ENCODE peak calls at places on chromosomes 4 and X, in seven cellular contexts. X is adrenal gland, N is astrocyte of the spinal cord, S is AG10803, G is GM20000, B is tibial artery, U is endothelial cell of umbilical vein. H is an unnamed sample.

GRCh38 chr4:26197018-26197779 is 123.6 kb upstream of the RBPJ start:
- DNase-seq in X (no peak), N (peak; percentile 97), S (peak; percentile 93), G (peak; percentile 64), B (no peak), U (no peak), H (peak; percentile 97)

GRCh38 chr4:165326831-165327210 is 648 bp upstream of the MSMO1 start:
- DNase-seq in X (peak; percentile 53), N (no peak), S (peak; percentile 27), G (peak; percentile 59), B (no peak), U (no peak), H (no peak)

GRCh38 chrX:135345328-135345645 is 36.0 kb downstream of the ETDC start:
- DNase-seq in X (peak; percentile 64), N (peak; percentile 63), S (peak; percentile 70), G (no peak), B (peak; percentile 32), U (peak; percentile 81), H (peak; percentile 67)

GRCh38 chrX:129781134-129782014 is 1.6 kb downstream of the SASH3 start:
- DNase-seq in X (peak; percentile 44), N (no peak), S (no peak), G (peak; percentile 77), B (peak; percentile 34), U (no peak), H (no peak)

GRCh38 chr4:87865960-87866598 is 33.3 kb downstream of the MEPE start:
- DNase-seq in X (no peak), N (peak; percentile 56), S (peak; percentile 48), G (no peak), B (no peak), U (no peak), H (peak; percentile 76)

GRCh38 chr4:185902654-185903053 is 90.7 kb upstream of the SORBS2 start:
- DNase-seq in X (no peak), N (peak; percentile 49), S (no peak), G (no peak), B (no peak), U (no peak), H (peak; percentile 18)

GRCh38 chrX:14675500-14675899 is 146.2 kb downstream of the GLRA2 start:
- DNase-seq in X (no peak), N (no peak), S (no peak), G (no peak), B (no peak), U (no peak), H (no peak)

GRCh38 chrX:19709812-19710518 is 177.4 kb downstream of the SH3KBP1 start:
- DNase-seq in X (peak; percentile 31), N (peak; percentile 85), S (peak; percentile 95), G (no peak), B (no peak), U (peak; percentile 44), H (peak; percentile 72)

GRCh38 chrX:39640866-39641265 is 456.9 kb downstream of the BCOR start:
- DNase-seq in X (no peak), N (no peak), S (no peak), G (no peak), B (no peak), U (no peak), H (no peak)

GRCh38 chr4:173211838-173212237 is 43.2 kb downstream of the GALNT7 start:
- DNase-seq in X (no peak), N (peak; percentile 78), S (peak; percentile 50), G (no peak), B (no peak), U (peak; percentile 53), H (peak; percentile 55)

GRCh38 chrX:21940356-21940829 is at the start of gene SMS:
- DNase-seq in X (peak; percentile 69), N (peak; percentile 77), S (peak; percentile 69), G (peak; percentile 80), B (peak; percentile 75), U (peak; percentile 66), H (peak; percentile 67)

GRCh38 chr4:63663870-63664269 is 745.4 kb downstream of the TECRL start:
- DNase-seq in X (no peak), N (no peak), S (no peak), G (no peak), B (no peak), U (no peak), H (no peak)

GRCh38 chrX:9532349-9532748 is 67.5 kb downstream of the TBL1X start:
- DNase-seq in X (no peak), N (peak; percentile 20), S (no peak), G (no peak), B (no peak), U (no peak), H (peak; percentile 17)

GRCh38 chr4:73608677-73609594 is 11.3 kb downstream of the RASSF6 start:
- DNase-seq in X (no peak), N (peak; percentile 73), S (no peak), G (no peak), B (no peak), U (peak; percentile 55), H (peak; percentile 55)

GRCh38 chrX:15475021-15475420 is 18.1 kb downstream of the PIR start:
- DNase-seq in X (no peak), N (no peak), S (no peak), G (no peak), B (no peak), U (peak; percentile 68), H (peak; percentile 77)

GRCh38 chr4:83889802-83890201 is 353.9 kb downstream of the GPAT3 start:
- DNase-seq in X (no peak), N (peak; percentile 72), S (peak; percentile 23), G (no peak), B (no peak), U (no peak), H (peak; percentile 65)

GRCh38 chrX:101904996-101905395 is 26.8 kb downstream of the ZMAT1 start:
- DNase-seq in X (no peak), N (no peak), S (no peak), G (no peak), B (no peak), U (no peak), H (no peak)

GRCh38 chrX:69285881-69286545 is 120.8 kb upstream of the PJA1 start:
- DNase-seq in X (peak; percentile 66), N (peak; percentile 5), S (no peak), G (peak; percentile 63), B (peak; percentile 29), U (no peak), H (peak; percentile 26)

GRCh38 chrX:102746134-102746584 is 25.6 kb downstream of the GPRASP3 start:
- DNase-seq in X (peak; percentile 38), N (peak; percentile 11), S (peak; percentile 16), G (peak; percentile 8), B (no peak), U (no peak), H (peak; percentile 6)

GRCh38 chrX:107978707-107979307 is 3.4 kb downstream of the TEX13B start:
- DNase-seq in X (no peak), N (peak; percentile 5), S (peak; percentile 36), G (no peak), B (no peak), U (peak; percentile 23), H (peak; percentile 38)

GRCh38 chr4:91147067-91147466 is 1019.9 kb downstream of the CCSER1 start:
- DNase-seq in X (no peak), N (no peak), S (no peak), G (no peak), B (no peak), U (no peak), H (no peak)

GRCh38 chr4:137861682-137862081 is 329.4 kb upstream of the PCDH18 start:
- DNase-seq in X (no peak), N (peak; percentile 41), S (peak; percentile 23), G (peak; percentile 11), B (no peak), U (peak; percentile 32), H (peak; percentile 63)

GRCh38 chrX:102930990-102931756 is 5.9 kb upstream of the RAB40AL start:
- DNase-seq in X (no peak), N (no peak), S (no peak), G (no peak), B (no peak), U (no peak), H (no peak)

GRCh38 chr4:189084671-189085070 is 856.0 kb upstream of the FRG1 start:
- DNase-seq in X (no peak), N (no peak), S (no peak), G (no peak), B (no peak), U (no peak), H (no peak)

GRCh38 chr4:189087981-189088380 is 852.7 kb upstream of the FRG1 start:
- DNase-seq in X (no peak), N (no peak), S (no peak), G (no peak), B (no peak), U (no peak), H (no peak)

GRCh38 chr4:189092596-189092995 is 848.1 kb upstream of the FRG1 start:
- DNase-seq in X (no peak), N (peak; percentile 7), S (peak; percentile 18), G (no peak), B (no peak), U (no peak), H (no peak)

GRCh38 chr4:189088783-189089182 is 851.9 kb upstream of the FRG1 start:
- DNase-seq in X (no peak), N (no peak), S (peak; percentile 8), G (no peak), B (no peak), U (no peak), H (no peak)

DNA sequence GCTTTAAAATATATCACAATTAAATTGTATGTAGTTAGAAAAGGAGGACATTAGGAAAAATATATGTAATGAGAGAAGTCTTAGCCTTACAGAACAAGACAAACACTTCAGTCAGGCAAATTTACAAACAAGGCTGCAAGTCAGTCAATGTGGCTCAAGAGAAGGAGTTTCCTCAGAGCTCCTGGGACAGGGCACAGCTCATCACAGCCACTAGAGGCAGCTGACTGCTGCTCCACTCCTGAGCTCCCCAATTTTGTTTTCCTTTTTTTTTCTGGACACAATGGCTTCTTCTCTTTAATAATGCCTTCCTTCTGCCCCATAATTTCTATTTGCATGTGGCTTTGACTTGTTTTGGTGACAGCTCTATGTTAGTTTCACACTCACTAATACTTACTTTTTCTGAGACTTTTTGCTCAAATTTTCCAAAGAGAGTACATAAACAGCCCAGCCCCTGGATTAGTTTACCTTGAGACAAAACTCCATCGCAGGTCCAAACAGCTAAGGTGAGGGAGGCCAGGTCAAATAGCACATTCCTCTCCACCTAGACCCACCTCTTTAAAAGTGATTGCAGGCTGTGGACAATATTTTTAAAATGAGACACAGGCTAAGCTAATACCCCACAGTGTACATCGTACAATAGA is 850.4 kb upstream of the FRG1 start:
- DNase-seq in X (no peak), N (no peak), S (peak; percentile 4), G (no peak), B (no peak), U (no peak), H (no peak)
- TF ChIP-seq CTCF in X (peak; percentile 16), N (peak; percentile 38), S (peak; percentile 58), G (no peak), B (no peak), U (no peak), H (no peak)

GRCh38 chr4:4507923-4508322 is 33.9 kb downstream of the STX18 start:
- DNase-seq in X (no peak), N (peak; percentile 22), S (no peak), G (peak; percentile 25), B (no peak), U (peak; percentile 21), H (no peak)
- TF ChIP-seq CTCF in X (peak; percentile 35), N (peak; percentile 65), S (peak; percentile 45), G (peak; percentile 23), B (peak; percentile 22), U (peak; percentile 41), H (peak; percentile 73)

GRCh38 chrX:119790977-119791436 is 423 bp downstream of the RPL39 start:
- DNase-seq in X (peak; percentile 29), N (peak; percentile 31), S (peak; percentile 49), G (no peak), B (peak; percentile 23), U (peak; percentile 57), H (peak; percentile 49)
- TF ChIP-seq CTCF in X (no peak), N (peak; percentile 11), S (peak; percentile 48), G (peak; percentile 15), B (no peak), U (no peak), H (no peak)

GRCh38 chrX:111164728-111165127 is 68.7 kb downstream of the PAK3 start:
- DNase-seq in X (no peak), N (no peak), S (peak; percentile 0), G (no peak), B (no peak), U (no peak), H (peak; percentile 4)
- TF ChIP-seq CTCF in X (no peak), N (peak; percentile 31), S (peak; percentile 36), G (no peak), B (peak; percentile 26), U (no peak), H (peak; percentile 33)

H was measured in fibroblast of the aortic adventitia.